ENCODE peak calls at places on chromosomes 3 and 15, in seven cellular contexts. One of them, this sample, is unnamed.
A peak's percentile ranks its signal among the peaks of the same experiment; 100 is the strongest.

GRCh38 chr3:94036909-94037507 is 8.6 kb upstream of the STX19 start:
- DNase-seq in fibroblast of lung: peak; percentile 39
- DNase-seq in body of pancreas: no peak
- DNase-seq in psoas muscle: no peak
- DNase-seq in lung: no peak
- DNase-seq in pancreas: no peak
- DNase-seq in K562: peak; percentile 29
- DNase-seq in this sample: peak; percentile 42

GRCh38 chr3:10447527-10448260 is 57.7 kb downstream of the ATP2B2 start:
- DNase-seq in fibroblast of lung: no peak
- DNase-seq in body of pancreas: no peak
- DNase-seq in psoas muscle: no peak
- DNase-seq in lung: no peak
- DNase-seq in pancreas: no peak
- DNase-seq in K562: no peak
- DNase-seq in this sample: no peak

GRCh38 chr3:10808974-10809373 is 7.1 kb upstream of the SLC6A11 start:
- DNase-seq in fibroblast of lung: no peak
- DNase-seq in body of pancreas: no peak
- DNase-seq in psoas muscle: no peak
- DNase-seq in lung: no peak
- DNase-seq in pancreas: no peak
- DNase-seq in K562: no peak
- DNase-seq in this sample: no peak

GRCh38 chr3:157127831-157128767 is 31.8 kb downstream of the CCNL1 start:
- DNase-seq in fibroblast of lung: peak; percentile 79
- DNase-seq in body of pancreas: peak; percentile 65
- DNase-seq in psoas muscle: peak; percentile 51
- DNase-seq in lung: peak; percentile 56
- DNase-seq in pancreas: peak; percentile 68
- DNase-seq in K562: peak; percentile 27
- DNase-seq in this sample: no peak

GRCh38 chr3:31634485-31634884 is 101.8 kb downstream of the STT3B start:
- DNase-seq in fibroblast of lung: no peak
- DNase-seq in body of pancreas: no peak
- DNase-seq in psoas muscle: no peak
- DNase-seq in lung: no peak
- DNase-seq in pancreas: no peak
- DNase-seq in K562: no peak
- DNase-seq in this sample: no peak

GRCh38 chr3:171317133-171317532 is 143.1 kb downstream of the TNIK start:
- DNase-seq in fibroblast of lung: no peak
- DNase-seq in body of pancreas: no peak
- DNase-seq in psoas muscle: no peak
- DNase-seq in lung: no peak
- DNase-seq in pancreas: no peak
- DNase-seq in K562: peak; percentile 68
- DNase-seq in this sample: no peak

GRCh38 chr15:31314380-31314779 is 12.3 kb upstream of the KLF13 start:
- DNase-seq in fibroblast of lung: no peak
- DNase-seq in body of pancreas: no peak
- DNase-seq in psoas muscle: no peak
- DNase-seq in lung: no peak
- DNase-seq in pancreas: no peak
- DNase-seq in K562: no peak
- DNase-seq in this sample: no peak

GRCh38 chr3:189756651-189757078 is 125.5 kb downstream of the TP63 start:
- DNase-seq in fibroblast of lung: no peak
- DNase-seq in body of pancreas: no peak
- DNase-seq in psoas muscle: no peak
- DNase-seq in lung: no peak
- DNase-seq in pancreas: no peak
- DNase-seq in K562: no peak
- DNase-seq in this sample: no peak

GRCh38 chr3:139975592-139976360 is 40.8 kb downstream of the CLSTN2 start:
- DNase-seq in fibroblast of lung: no peak
- DNase-seq in body of pancreas: no peak
- DNase-seq in psoas muscle: no peak
- DNase-seq in lung: no peak
- DNase-seq in pancreas: no peak
- DNase-seq in K562: no peak
- DNase-seq in this sample: no peak

GRCh38 chr15:93121089-93121488 is 32.1 kb upstream of the RGMA start:
- DNase-seq in fibroblast of lung: no peak
- DNase-seq in body of pancreas: no peak
- DNase-seq in psoas muscle: no peak
- DNase-seq in lung: no peak
- DNase-seq in pancreas: no peak
- DNase-seq in K562: no peak
- DNase-seq in this sample: no peak

GRCh38 chr15:34366271-34367043 is 539 bp downstream of the LPCAT4 start:
- DNase-seq in fibroblast of lung: peak; percentile 48
- DNase-seq in body of pancreas: peak; percentile 65
- DNase-seq in psoas muscle: peak; percentile 56
- DNase-seq in lung: peak; percentile 63
- DNase-seq in pancreas: peak; percentile 65
- DNase-seq in K562: peak; percentile 71
- DNase-seq in this sample: peak; percentile 92

GRCh38 chr15:71708052-71708432 is 102.3 kb upstream of the NR2E3 start:
- DNase-seq in fibroblast of lung: no peak
- DNase-seq in body of pancreas: no peak
- DNase-seq in psoas muscle: no peak
- DNase-seq in lung: no peak
- DNase-seq in pancreas: no peak
- DNase-seq in K562: no peak
- DNase-seq in this sample: no peak

GRCh38 chr15:90716317-90716975 is 700 bp upstream of the BLM start:
- DNase-seq in fibroblast of lung: peak; percentile 30
- DNase-seq in body of pancreas: no peak
- DNase-seq in psoas muscle: no peak
- DNase-seq in lung: no peak
- DNase-seq in pancreas: no peak
- DNase-seq in K562: peak; percentile 29
- DNase-seq in this sample: no peak

GRCh38 chr3:62873672-62874397 is 1.4 kb downstream of the CADPS start:
- DNase-seq in fibroblast of lung: peak; percentile 11
- DNase-seq in body of pancreas: peak; percentile 46
- DNase-seq in psoas muscle: no peak
- DNase-seq in lung: no peak
- DNase-seq in pancreas: peak; percentile 50
- DNase-seq in K562: no peak
- DNase-seq in this sample: peak; percentile 88

GRCh38 chr3:16516695-16517481 is 3.4 kb upstream of the RFTN1 start:
- DNase-seq in fibroblast of lung: peak; percentile 78
- DNase-seq in body of pancreas: no peak
- DNase-seq in psoas muscle: no peak
- DNase-seq in lung: no peak
- DNase-seq in pancreas: no peak
- DNase-seq in K562: peak; percentile 24
- DNase-seq in this sample: peak; percentile 74

DNA sequence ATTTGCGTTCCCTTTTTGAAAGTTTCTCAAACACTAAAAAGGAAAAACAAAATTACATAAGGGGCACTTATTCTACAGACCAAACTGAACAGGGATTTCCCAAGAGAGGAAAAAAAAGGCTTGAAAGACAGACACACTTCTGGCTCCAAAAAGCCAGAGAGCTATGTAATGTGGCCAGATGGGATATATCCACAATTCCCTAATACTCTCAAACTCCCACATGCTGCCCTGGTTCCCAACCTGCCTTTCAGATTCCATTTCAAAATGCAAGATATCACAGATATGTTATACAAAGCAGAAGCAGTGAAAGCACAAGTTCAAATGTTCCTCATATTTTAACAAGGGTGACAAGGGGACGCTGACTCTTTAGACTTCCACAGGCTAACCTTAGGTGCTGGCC is 1.5 kb downstream of the FRMD4B start:
- DNase-seq in fibroblast of lung: no peak
- DNase-seq in body of pancreas: no peak
- DNase-seq in psoas muscle: no peak
- DNase-seq in lung: no peak
- DNase-seq in pancreas: no peak
- DNase-seq in K562: no peak
- DNase-seq in this sample: no peak
- H3K27me3 ChIP-seq in fibroblast of lung: no peaks in the 10 kb centered on the region
- H3K27me3 ChIP-seq in body of pancreas: no peaks in the 10 kb centered on the region
- H3K27me3 ChIP-seq in psoas muscle: no peaks in the 10 kb centered on the region
- H3K27me3 ChIP-seq in lung: no peaks in the 10 kb centered on the region
- H3K27me3 ChIP-seq in pancreas: peaks cover 11% of the 10 kb centered on the region
- H3K27me3 ChIP-seq in K562: no peaks in the 10 kb centered on the region
- H3K27me3 ChIP-seq in this sample: peaks cover 26% of the 10 kb centered on the region

DNA sequence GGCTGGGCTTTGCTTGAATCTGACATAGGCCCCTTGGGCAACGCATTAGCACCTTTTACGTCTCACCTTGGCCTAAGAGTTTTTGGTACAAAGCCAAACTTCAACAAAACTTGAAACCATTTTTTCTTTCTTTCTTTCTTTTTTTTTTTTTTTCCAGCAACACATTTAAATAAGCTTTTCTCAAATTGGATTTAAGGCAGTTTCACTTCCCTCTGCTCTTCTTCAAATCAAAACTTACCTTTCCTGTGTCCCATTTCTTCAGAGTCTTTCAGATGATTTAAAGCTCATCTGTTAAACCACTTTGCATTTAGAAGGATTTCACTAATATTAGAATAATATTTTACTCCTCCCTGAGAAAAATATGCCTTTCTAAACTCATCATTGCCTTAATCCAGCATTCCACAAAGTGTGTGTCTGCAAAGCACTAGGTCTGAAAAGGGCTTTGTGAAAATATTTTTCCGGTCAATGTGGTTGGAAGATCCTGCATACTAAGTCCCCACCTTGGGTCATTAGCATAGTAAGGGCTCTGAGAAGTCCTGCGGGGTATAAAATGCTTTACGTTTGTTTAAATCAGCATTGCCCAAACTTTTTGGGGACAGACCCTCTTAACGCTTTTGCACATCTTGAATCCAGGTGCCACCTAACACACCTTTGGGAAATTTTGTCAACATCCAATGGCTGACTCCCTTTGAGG is 217.0 kb downstream of the TLE3 start:
- DNase-seq in fibroblast of lung: no peak
- DNase-seq in body of pancreas: no peak
- DNase-seq in psoas muscle: no peak
- DNase-seq in lung: no peak
- DNase-seq in pancreas: no peak
- DNase-seq in K562: no peak
- DNase-seq in this sample: no peak
- H3K4me3 ChIP-seq in fibroblast of lung: no peak overlapping the region
- H3K4me3 ChIP-seq in body of pancreas: no peak overlapping the region
- H3K4me3 ChIP-seq in psoas muscle: no peak overlapping the region
- H3K4me3 ChIP-seq in lung: no peak overlapping the region
- H3K4me3 ChIP-seq in pancreas: no peak overlapping the region
- H3K4me3 ChIP-seq in K562: no peak overlapping the region
- H3K4me3 ChIP-seq in this sample: no peak overlapping the region

GRCh38 chr15:61050844-61051569 is 178.1 kb downstream of the RORA start:
- DNase-seq in fibroblast of lung: no peak
- DNase-seq in body of pancreas: no peak
- DNase-seq in psoas muscle: no peak
- DNase-seq in lung: no peak
- DNase-seq in pancreas: no peak
- DNase-seq in K562: no peak
- DNase-seq in this sample: no peak

GRCh38 chr15:61047783-61048182 is 181.3 kb downstream of the RORA start:
- DNase-seq in fibroblast of lung: no peak
- DNase-seq in body of pancreas: no peak
- DNase-seq in psoas muscle: no peak
- DNase-seq in lung: no peak
- DNase-seq in pancreas: no peak
- DNase-seq in K562: no peak
- DNase-seq in this sample: no peak

GRCh38 chr15:61051570-61052031 is 177.5 kb downstream of the RORA start:
- DNase-seq in fibroblast of lung: peak; percentile 68
- DNase-seq in body of pancreas: peak; percentile 20
- DNase-seq in psoas muscle: peak; percentile 34
- DNase-seq in lung: no peak
- DNase-seq in pancreas: no peak
- DNase-seq in K562: no peak
- DNase-seq in this sample: no peak

GRCh38 chr15:61049934-61050333 is 179.2 kb downstream of the RORA start:
- DNase-seq in fibroblast of lung: peak; percentile 87
- DNase-seq in body of pancreas: no peak
- DNase-seq in psoas muscle: no peak
- DNase-seq in lung: no peak
- DNase-seq in pancreas: no peak
- DNase-seq in K562: no peak
- DNase-seq in this sample: no peak

DNA sequence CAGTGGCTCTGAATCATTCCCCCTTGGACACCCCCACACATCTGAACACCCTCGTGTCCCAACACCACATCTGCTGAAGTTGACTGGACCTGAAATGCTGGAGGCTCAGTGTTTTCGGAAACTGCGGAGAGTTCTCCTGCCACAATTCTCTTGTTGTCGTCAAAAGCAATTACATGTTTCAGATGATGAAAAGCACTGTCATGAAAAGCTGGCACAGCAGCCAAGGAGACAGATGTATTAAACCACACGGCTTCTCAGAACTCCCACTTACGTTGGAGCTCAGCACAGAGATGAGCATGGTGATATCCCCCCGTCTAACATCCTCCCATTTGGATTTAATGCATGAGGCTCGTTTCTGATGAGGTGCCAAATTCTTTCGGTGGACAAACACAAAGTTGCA is 180.1 kb downstream of the RORA start:
- DNase-seq in fibroblast of lung: no peak
- DNase-seq in body of pancreas: no peak
- DNase-seq in psoas muscle: no peak
- DNase-seq in lung: no peak
- DNase-seq in pancreas: no peak
- DNase-seq in K562: no peak
- DNase-seq in this sample: no peak
- H3K27me3 ChIP-seq in fibroblast of lung: no peaks in the 10 kb centered on the region
- H3K27me3 ChIP-seq in body of pancreas: no peaks in the 10 kb centered on the region
- H3K27me3 ChIP-seq in psoas muscle: no peaks in the 10 kb centered on the region
- H3K27me3 ChIP-seq in lung: no peaks in the 10 kb centered on the region
- H3K27me3 ChIP-seq in pancreas: no peaks in the 10 kb centered on the region
- H3K27me3 ChIP-seq in K562: peaks cover 2% of the 10 kb centered on the region
- H3K27me3 ChIP-seq in this sample: no peaks in the 10 kb centered on the region

GRCh38 chr3:66482005-66482404 is 18.8 kb downstream of the LRIG1 start:
- DNase-seq in fibroblast of lung: no peak
- DNase-seq in body of pancreas: no peak
- DNase-seq in psoas muscle: no peak
- DNase-seq in lung: no peak
- DNase-seq in pancreas: no peak
- DNase-seq in K562: no peak
- DNase-seq in this sample: no peak

GRCh38 chr3:66478923-66479322 is 21.9 kb downstream of the LRIG1 start:
- DNase-seq in fibroblast of lung: no peak
- DNase-seq in body of pancreas: no peak
- DNase-seq in psoas muscle: no peak
- DNase-seq in lung: no peak
- DNase-seq in pancreas: no peak
- DNase-seq in K562: no peak
- DNase-seq in this sample: no peak

GRCh38 chr3:66481071-66482001 is 19.5 kb downstream of the LRIG1 start:
- DNase-seq in fibroblast of lung: peak; percentile 87
- DNase-seq in body of pancreas: peak; percentile 59
- DNase-seq in psoas muscle: no peak
- DNase-seq in lung: no peak
- DNase-seq in pancreas: peak; percentile 59
- DNase-seq in K562: no peak
- DNase-seq in this sample: no peak

GRCh38 chr3:66479532-66479947 is 21.3 kb downstream of the LRIG1 start:
- DNase-seq in fibroblast of lung: no peak
- DNase-seq in body of pancreas: no peak
- DNase-seq in psoas muscle: no peak
- DNase-seq in lung: no peak
- DNase-seq in pancreas: no peak
- DNase-seq in K562: no peak
- DNase-seq in this sample: no peak

GRCh38 chr3:66480666-66481065 is 20.2 kb downstream of the LRIG1 start:
- DNase-seq in fibroblast of lung: no peak
- DNase-seq in body of pancreas: no peak
- DNase-seq in psoas muscle: no peak
- DNase-seq in lung: no peak
- DNase-seq in pancreas: no peak
- DNase-seq in K562: no peak
- DNase-seq in this sample: no peak
- H3K4me3 ChIP-seq in fibroblast of lung: no peak overlapping the region
- H3K4me3 ChIP-seq in body of pancreas: no peak overlapping the region
- H3K4me3 ChIP-seq in psoas muscle: no peak overlapping the region
- H3K4me3 ChIP-seq in lung: no peak overlapping the region
- H3K4me3 ChIP-seq in pancreas: no peak overlapping the region
- H3K4me3 ChIP-seq in K562: no peak overlapping the region
- H3K4me3 ChIP-seq in this sample: no peak overlapping the region

This sample was measured in H7.